ENCODE peak calls at places on chromosome 12, in ten cellular contexts. W is HepG2, E is aorta, P is neural progenitor cell, Z is HAP-1, Q is left lung, D is ovary, U is GM23248, B is suprapubic skin, G is cardiac muscle cell. C is an unnamed sample. For H3K9me3, the result is how much of the 10 kb centered on the place peaks cover.

GRCh38 chr12:55933799-55934174 is 2.8 kb downstream of the DGKA start:
- DNase-seq in W (no peak), E (no peak), P (no peak), Z (no peak), Q (no peak), D (no peak), U (no peak), B (no peak), G (no peak), C (no peak)

GRCh38 chr12:64006211-64006610 is 161.7 kb downstream of the SRGAP1 start:
- DNase-seq in W (no peak), E (no peak), P (no peak), Z (no peak), Q (no peak), D (no peak), U (peak), B (no peak), G (peak), C (no peak)

GRCh38 chr12:24960222-24960855 is 11.4 kb upstream of the BCAT1 start:
- DNase-seq in W (peak), E (no peak), P (peak), Z (peak), Q (no peak), D (no peak), U (peak), B (no peak), G (peak), C (no peak)

GRCh38 chr12:101414533-101415119 is 7.1 kb upstream of the ARL1 start:
- DNase-seq in W (peak), E (no peak), P (peak), Z (peak), Q (no peak), D (no peak), U (peak), B (no peak), G (peak), C (no peak)

GRCh38 chr12:107584523-107584922 is 101.1 kb upstream of the PWP1 start:
- DNase-seq in W (no peak), E (no peak), P (no peak), Z (no peak), Q (no peak), D (no peak), U (no peak), B (no peak), G (no peak), C (no peak)

GRCh38 chr12:64064240-64064639 is 157.9 kb downstream of the KICS2 start:
- DNase-seq in W (no peak), E (no peak), P (no peak), Z (no peak), Q (no peak), D (no peak), U (no peak), B (no peak), G (no peak), C (no peak)

GRCh38 chr12:69688496-69689427 is 10.3 kb downstream of the BEST3 start:
- DNase-seq in W (peak), E (peak), P (peak), Z (no peak), Q (peak), D (peak), U (peak), B (no peak), G (peak), C (no peak)

GRCh38 chr12:87952850-87953249 is 76.4 kb downstream of the C12orf50 start:
- DNase-seq in W (no peak), E (no peak), P (peak), Z (peak), Q (no peak), D (no peak), U (no peak), B (no peak), G (peak), C (no peak)

GRCh38 chr12:56629459-56630179 is 507 bp downstream of the BAZ2A start:
- DNase-seq in W (no peak), E (no peak), P (peak), Z (peak), Q (no peak), D (peak), U (peak), B (no peak), G (no peak), C (peak)

GRCh38 chr12:128549621-128550020 is 274.1 kb downstream of the SLC15A4 start:
- DNase-seq in W (no peak), E (no peak), P (peak), Z (no peak), Q (no peak), D (no peak), U (no peak), B (no peak), G (no peak), C (no peak)

GRCh38 chr12:39846971-39847661 is 227.5 kb upstream of the ABCD2 start:
- DNase-seq in W (peak), E (no peak), P (peak), Z (peak), Q (no peak), D (no peak), U (peak), B (no peak), G (no peak), C (no peak)

GRCh38 chr12:110585231-110585799 is 2.2 kb upstream of the PPTC7 start:
- DNase-seq in W (no peak), E (no peak), P (peak), Z (no peak), Q (peak), D (no peak), U (peak), B (no peak), G (peak), C (no peak)

GRCh38 chr12:55743131-55743921 is 404 bp downstream of the GDF11 start:
- DNase-seq in W (no peak), E (peak), P (peak), Z (peak), Q (peak), D (peak), U (peak), B (peak), G (peak), C (no peak)

GRCh38 chr12:128644664-128645296 is 179.0 kb downstream of the SLC15A4 start:
- DNase-seq in W (peak), E (no peak), P (peak), Z (peak), Q (no peak), D (no peak), U (no peak), B (no peak), G (peak), C (no peak)

GRCh38 chr12:107014050-107014449 is 27.1 kb upstream of the MTERF2 start:
- DNase-seq in W (peak), E (no peak), P (no peak), Z (no peak), Q (no peak), D (no peak), U (peak), B (no peak), G (peak), C (peak)

GRCh38 chr12:96427269-96427729 is 27.1 kb upstream of the CDK17 start:
- DNase-seq in W (peak), E (peak), P (peak), Z (no peak), Q (peak), D (no peak), U (peak), B (peak), G (no peak), C (no peak)

GRCh38 chr12:90833228-90833627 is 121.7 kb downstream of the CCER1 start:
- DNase-seq in W (no peak), E (no peak), P (no peak), Z (no peak), Q (no peak), D (no peak), U (no peak), B (no peak), G (peak), C (no peak)

GRCh38 chr12:78121969-78122610 is 291.4 kb downstream of the NAV3 start:
- DNase-seq in W (no peak), E (no peak), P (no peak), Z (no peak), Q (no peak), D (no peak), U (peak), B (no peak), G (no peak), C (no peak)

GRCh38 chr12:3061129-3061857 is 15.9 kb upstream of the TSPAN9 start:
- DNase-seq in W (no peak), E (no peak), P (no peak), Z (no peak), Q (no peak), D (no peak), U (peak), B (no peak), G (no peak), C (no peak)

GRCh38 chr12:69240625-69240984 is 1.2 kb downstream of the CPSF6 start:
- DNase-seq in W (no peak), E (no peak), P (peak), Z (no peak), Q (no peak), D (no peak), U (peak), B (no peak), G (peak), C (no peak)

GRCh38 chr12:82910246-82910893 is 223.7 kb downstream of the TMTC2 start:
- DNase-seq in W (no peak), E (no peak), P (peak), Z (no peak), Q (no peak), D (no peak), U (no peak), B (no peak), G (no peak), C (no peak)

GRCh38 chr12:124581792-124582424 is 14.5 kb upstream of the NCOR2 start:
- DNase-seq in W (no peak), E (no peak), P (no peak), Z (no peak), Q (peak), D (no peak), U (no peak), B (no peak), G (no peak), C (no peak)

GRCh38 chr12:74747305-74747704 is 209.7 kb downstream of the ATXN7L3B start:
- DNase-seq in W (no peak), E (no peak), P (no peak), Z (no peak), Q (no peak), D (no peak), U (peak), B (no peak), G (no peak), C (no peak)

GRCh38 chr12:63124778-63125177 is 26.2 kb downstream of the AVPR1A start:
- DNase-seq in W (no peak), E (no peak), P (no peak), Z (no peak), Q (no peak), D (no peak), U (peak), B (no peak), G (no peak), C (no peak)

GRCh38 chr12:76108356-76108755 is 23.9 kb upstream of the NAP1L1 start:
- DNase-seq in W (no peak), E (no peak), P (no peak), Z (no peak), Q (no peak), D (no peak), U (no peak), B (no peak), G (no peak), C (no peak)

GRCh38 chr12:90401185-90401584 is 553.8 kb downstream of the CCER1 start:
- DNase-seq in W (no peak), E (no peak), P (no peak), Z (no peak), Q (no peak), D (no peak), U (no peak), B (no peak), G (no peak), C (no peak)

GRCh38 chr12:125996438-125996837 is 931.2 kb downstream of the AACS start:
- DNase-seq in W (no peak), E (no peak), P (no peak), Z (no peak), Q (no peak), D (no peak), U (no peak), B (no peak), G (no peak), C (no peak)

GRCh38 chr12:20520572-20520971 is 152.2 kb downstream of the PDE3A start:
- DNase-seq in W (no peak), E (no peak), P (no peak), Z (no peak), Q (no peak), D (no peak), U (no peak), B (no peak), G (no peak), C (no peak)

GRCh38 chr12:26401874-26402273 is 206.5 kb downstream of the SSPN start:
- DNase-seq in W (no peak), E (no peak), P (no peak), Z (no peak), Q (no peak), D (no peak), U (no peak), B (no peak), G (no peak), C (no peak)

GRCh38 chr12:57625261-57626032 is 7.6 kb downstream of the B4GALNT1 start:
- DNase-seq in W (no peak), E (no peak), P (no peak), Z (no peak), Q (no peak), D (no peak), U (no peak), B (peak), G (no peak), C (no peak)

GRCh38 chr12:121130866-121131373 is 1.8 kb upstream of the P2RX7 start:
- DNase-seq in W (no peak), E (no peak), P (no peak), Z (no peak), Q (no peak), D (no peak), U (no peak), B (no peak), G (no peak), C (no peak)

GRCh38 chr12:121131941-121132341 is 735 bp upstream of the P2RX7 start:
- DNase-seq in W (no peak), E (no peak), P (no peak), Z (no peak), Q (no peak), D (no peak), U (no peak), B (no peak), G (no peak), C (no peak)

GRCh38 chr12:121133838-121134237 is 1.2 kb downstream of the P2RX7 start:
- DNase-seq in W (no peak), E (no peak), P (no peak), Z (no peak), Q (no peak), D (no peak), U (no peak), B (no peak), G (no peak), C (no peak)

GRCh38 chr12:121135320-121135719 is 2.6 kb downstream of the P2RX7 start:
- DNase-seq in W (no peak), E (no peak), P (no peak), Z (no peak), Q (no peak), D (no peak), U (no peak), B (no peak), G (no peak), C (no peak)

DNA sequence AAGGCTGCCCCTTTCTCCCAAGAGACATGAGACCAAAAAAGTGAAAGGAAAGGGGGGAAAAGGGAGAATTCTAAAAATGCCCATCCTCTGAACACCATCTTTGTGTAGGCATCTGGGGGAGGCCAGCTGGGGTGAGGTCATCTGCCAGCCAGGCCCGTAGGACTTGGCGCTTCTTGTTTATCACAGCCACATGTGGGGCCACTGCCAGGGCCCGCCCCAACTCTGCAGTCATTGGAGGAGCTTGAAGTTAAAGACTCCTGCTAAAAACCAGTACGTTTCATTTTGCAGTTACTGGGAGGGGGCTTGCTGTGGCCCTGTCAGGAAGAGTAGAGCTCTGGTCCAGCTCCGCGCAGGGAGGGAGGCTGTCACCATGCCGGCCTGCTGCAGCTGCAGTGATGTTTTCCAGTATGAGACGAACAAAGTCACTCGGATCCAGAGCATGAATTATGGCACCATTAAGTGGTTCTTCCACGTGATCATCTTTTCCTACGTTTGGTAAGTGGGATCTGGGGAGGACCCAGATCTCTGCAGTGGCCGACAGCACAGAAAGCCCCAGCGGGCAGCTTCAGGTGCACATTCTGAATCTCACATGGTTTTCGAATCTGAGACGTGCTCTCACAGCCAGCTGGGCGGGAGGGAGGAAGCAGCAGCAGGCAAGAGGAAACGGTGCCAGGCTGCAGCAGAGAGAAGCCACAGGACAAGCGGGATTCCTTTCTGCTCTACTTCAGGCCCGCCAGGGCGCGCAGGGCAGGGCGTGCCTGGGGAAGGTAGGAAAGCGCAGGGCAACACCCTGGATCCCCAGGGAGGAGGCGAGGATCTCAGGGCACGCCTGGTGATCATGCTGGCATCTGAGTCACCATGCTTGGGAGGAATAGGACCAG is at the start of gene P2RX7:
- DNase-seq in W (no peak), E (peak), P (peak), Z (no peak), Q (peak), D (peak), U (peak), B (peak), G (peak), C (peak)
- H3K4me3 ChIP-seq in W (peak), E (peak), P (peak), Z (no peak), Q (peak), D (peak), U (peak), B (peak), G (no peak), C (peak)

GRCh38 chr12:34391771-34392581 is 369.7 kb downstream of the ALG10 start:
- DNase-seq in W (no peak), E (peak), P (no peak), Z (no peak), Q (peak), D (no peak), U (no peak), B (peak), G (no peak), C (no peak)
- H3K9me3 ChIP-seq in W (under half), E (under half), P (under half), Z (under half), Q (under half), D (under half), U (under half), B (under half), G (under half), C (under half)

DNA sequence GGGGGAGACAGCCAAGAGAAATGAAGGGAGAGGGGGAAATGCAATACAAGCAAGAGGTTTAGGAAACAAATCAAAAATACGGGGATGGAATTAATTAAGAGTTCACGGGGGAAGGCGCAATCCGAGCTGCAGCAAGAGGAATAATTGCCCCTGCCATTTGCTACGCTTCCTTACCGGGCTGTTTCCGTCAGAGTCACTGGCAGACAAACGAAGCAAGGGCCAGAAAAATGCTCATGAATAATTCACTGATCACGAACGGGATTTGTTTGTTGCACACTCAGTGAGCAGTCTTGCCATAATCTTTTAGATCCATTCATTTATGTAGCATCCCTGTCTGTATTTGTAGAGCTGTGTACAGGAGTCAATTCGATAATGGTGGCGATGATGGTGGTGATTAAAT is 39.0 kb downstream of the PLXNC1 start:
- DNase-seq in W (no peak), E (no peak), P (no peak), Z (no peak), Q (no peak), D (no peak), U (peak), B (no peak), G (no peak), C (no peak)
- H3K4me3 ChIP-seq in W (no peak), E (no peak), P (peak), Z (no peak), Q (no peak), D (no peak), U (no peak), B (peak), G (no peak), C (no peak)

DNA sequence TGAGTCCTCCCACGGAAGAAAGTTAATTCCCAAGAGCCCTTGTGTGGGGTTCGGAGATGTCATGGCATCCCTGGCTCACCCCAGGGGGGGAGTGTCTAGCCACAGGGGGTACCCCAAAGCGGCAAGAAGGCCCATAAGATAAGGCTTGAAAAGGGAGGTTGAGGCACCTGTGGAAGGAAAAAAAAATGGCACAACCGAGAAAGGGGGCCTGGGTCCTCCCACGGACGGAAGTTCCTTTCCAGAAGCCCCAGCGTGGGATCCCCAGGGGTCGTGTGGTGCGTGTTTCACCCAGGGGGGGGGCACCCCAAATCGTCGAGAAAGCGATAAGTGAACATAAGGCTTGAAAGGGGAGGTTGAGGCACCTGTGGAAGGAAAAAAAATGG is 266.7 kb downstream of the ALG10 start:
- DNase-seq in W (no peak), E (no peak), P (no peak), Z (no peak), Q (no peak), D (no peak), U (no peak), B (no peak), G (no peak), C (no peak)
- H3K9me3 ChIP-seq in W (under half), E (under half), P (under half), Z (under half), Q (under half), D (under half), U (under half), B (under half), G (under half), C (under half)

GRCh38 chr12:115636546-115636945 is 640.9 kb downstream of the MED13L start:
- DNase-seq in W (no peak), E (no peak), P (no peak), Z (no peak), Q (no peak), D (no peak), U (peak), B (no peak), G (no peak), C (no peak)

GRCh38 chr12:115630133-115630532 is 647.4 kb downstream of the MED13L start:
- DNase-seq in W (no peak), E (no peak), P (no peak), Z (no peak), Q (no peak), D (no peak), U (no peak), B (no peak), G (no peak), C (no peak)

GRCh38 chr12:115632323-115632722 is 645.2 kb downstream of the MED13L start:
- DNase-seq in W (no peak), E (no peak), P (no peak), Z (no peak), Q (no peak), D (no peak), U (peak), B (no peak), G (no peak), C (no peak)
- H3K4me3 ChIP-seq in W (no peak), E (no peak), P (no peak), Z (no peak), Q (no peak), D (no peak), U (no peak), B (no peak), G (no peak), C (no peak)

DNA sequence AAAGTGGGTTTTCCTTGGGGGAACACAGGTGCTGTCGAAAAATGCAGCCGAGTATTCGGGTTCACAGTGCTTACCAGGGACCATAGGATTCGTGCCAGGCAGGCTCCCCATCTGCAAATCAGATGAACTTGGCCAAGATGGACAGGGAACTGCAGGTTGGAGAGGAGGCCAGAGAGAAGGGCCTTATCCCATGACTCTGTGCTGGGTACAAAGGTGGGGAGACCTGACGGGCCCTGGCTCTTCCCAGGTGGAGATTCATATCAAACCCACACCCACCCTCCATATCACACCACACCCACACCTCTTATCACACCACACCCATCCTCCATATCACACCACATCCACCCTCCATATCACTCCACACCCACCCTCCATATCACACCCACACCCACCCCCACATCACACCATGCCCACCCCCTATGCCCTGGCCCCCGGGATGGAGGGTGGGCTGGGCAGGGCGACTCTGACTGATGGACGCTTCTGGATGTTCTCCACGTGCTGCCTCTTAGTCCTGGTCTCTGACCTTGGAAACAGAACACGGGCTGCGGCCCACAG is 319.7 kb downstream of the ADGRD1 start:
- DNase-seq in W (no peak), E (peak), P (no peak), Z (no peak), Q (no peak), D (no peak), U (no peak), B (no peak), G (no peak), C (no peak)
- H3K9me3 ChIP-seq in W (under half), E (under half), P (under half), Z (under half), Q (under half), D (under half), U (under half), B (under half), G (under half), C (under half)

GRCh38 chr12:6123258-6123657 is 1.2 kb downstream of the VWF start:
- DNase-seq in W (no peak), E (no peak), P (no peak), Z (no peak), Q (no peak), D (no peak), U (no peak), B (no peak), G (no peak), C (no peak)
- H3K4me3 ChIP-seq in W (no peak), E (no peak), P (no peak), Z (no peak), Q (no peak), D (no peak), U (no peak), B (peak), G (no peak), C (no peak)